ENCODE peak calls at places on chromosomes 7 and 10, in five cellular contexts. One of them, this sample, is unnamed.

GRCh38 chr10:106780593-106781088 is 383.9 kb downstream of the SORCS1 start:
- DNase-seq in T-helper 1 cell: no peak
- DNase-seq in fibroblast of mammary gland: no peak
- DNase-seq in AG09309: no peak
- DNase-seq in heart right ventricle: no peak
- DNase-seq in this sample: no peak

GRCh38 chr10:30476511-30476910 is 42.5 kb downstream of the MAP3K8 start:
- DNase-seq in T-helper 1 cell: no peak
- DNase-seq in fibroblast of mammary gland: no peak
- DNase-seq in AG09309: no peak
- DNase-seq in heart right ventricle: no peak
- DNase-seq in this sample: no peak

GRCh38 chr10:66627156-66627555 is 298.7 kb upstream of the LRRTM3 start:
- DNase-seq in T-helper 1 cell: no peak
- DNase-seq in fibroblast of mammary gland: no peak
- DNase-seq in AG09309: no peak
- DNase-seq in heart right ventricle: no peak
- DNase-seq in this sample: no peak

GRCh38 chr10:73032536-73032935 is 64.1 kb downstream of the P4HA1 start:
- DNase-seq in T-helper 1 cell: no peak
- DNase-seq in fibroblast of mammary gland: no peak
- DNase-seq in AG09309: no peak
- DNase-seq in heart right ventricle: no peak
- DNase-seq in this sample: no peak

GRCh38 chr10:91349381-91349780 is 60.8 kb upstream of the HECTD2 start:
- DNase-seq in T-helper 1 cell: no peak
- DNase-seq in fibroblast of mammary gland: peak
- DNase-seq in AG09309: peak
- DNase-seq in heart right ventricle: peak
- DNase-seq in this sample: no peak

GRCh38 chr7:82194011-82194410 is 249.6 kb downstream of the CACNA2D1 start:
- DNase-seq in T-helper 1 cell: no peak
- DNase-seq in fibroblast of mammary gland: peak
- DNase-seq in AG09309: peak
- DNase-seq in heart right ventricle: no peak
- DNase-seq in this sample: no peak

GRCh38 chr7:112452102-112452888 is 2.0 kb downstream of the IFRD1 start:
- DNase-seq in T-helper 1 cell: no peak
- DNase-seq in fibroblast of mammary gland: peak
- DNase-seq in AG09309: no peak
- DNase-seq in heart right ventricle: peak
- DNase-seq in this sample: no peak

GRCh38 chr10:75404335-75405200 is 3.0 kb upstream of the ZNF503 start:
- DNase-seq in T-helper 1 cell: no peak
- DNase-seq in fibroblast of mammary gland: no peak
- DNase-seq in AG09309: no peak
- DNase-seq in heart right ventricle: peak
- DNase-seq in this sample: no peak

GRCh38 chr7:104196161-104196560 is 11.7 kb downstream of the ORC5 start:
- DNase-seq in T-helper 1 cell: no peak
- DNase-seq in fibroblast of mammary gland: peak
- DNase-seq in AG09309: no peak
- DNase-seq in heart right ventricle: no peak
- DNase-seq in this sample: no peak

GRCh38 chr7:68407460-68407859 is 1190.8 kb upstream of the AUTS2 start:
- DNase-seq in T-helper 1 cell: no peak
- DNase-seq in fibroblast of mammary gland: no peak
- DNase-seq in AG09309: no peak
- DNase-seq in heart right ventricle: no peak
- DNase-seq in this sample: no peak

GRCh38 chr10:89138755-89139154 is 68.4 kb downstream of the CH25H start:
- DNase-seq in T-helper 1 cell: no peak
- DNase-seq in fibroblast of mammary gland: no peak
- DNase-seq in AG09309: no peak
- DNase-seq in heart right ventricle: no peak
- DNase-seq in this sample: no peak

GRCh38 chr10:13784067-13784466 is 197.3 kb downstream of the PRPF18 start:
- DNase-seq in T-helper 1 cell: peak
- DNase-seq in fibroblast of mammary gland: no peak
- DNase-seq in AG09309: no peak
- DNase-seq in heart right ventricle: no peak
- DNase-seq in this sample: peak

GRCh38 chr7:117645456-117646181 is 165.8 kb downstream of the CFTR start:
- DNase-seq in T-helper 1 cell: no peak
- DNase-seq in fibroblast of mammary gland: peak
- DNase-seq in AG09309: no peak
- DNase-seq in heart right ventricle: no peak
- DNase-seq in this sample: no peak

GRCh38 chr7:136386876-136387275 is 409.7 kb upstream of the MTPN start:
- DNase-seq in T-helper 1 cell: no peak
- DNase-seq in fibroblast of mammary gland: no peak
- DNase-seq in AG09309: no peak
- DNase-seq in heart right ventricle: no peak
- DNase-seq in this sample: no peak